ENCODE peak calls at places on chromosome 1, in ten cellular contexts. H, U, Z, V, T, F, P, C, M and O are unnamed samples.
A peak's percentile ranks its signal among the peaks of the same experiment; 100 is the strongest.

GRCh38 chr1:199116488-199116887 is 477.6 kb downstream of the PTPRC start:
- DNase-seq in V (no peak), P (no peak), C (no peak), U (no peak), Z (no peak), F (no peak), H (peak; percentile 19), T (no peak), M (no peak), O (no peak)

GRCh38 chr1:214019499-214019898 is 31.7 kb downstream of the PROX1 start:
- DNase-seq in P (no peak), T (no peak), C (no peak), V (no peak), U (no peak), H (no peak), F (no peak), Z (no peak), M (no peak), O (no peak)

GRCh38 chr1:203638914-203639313 is 12.3 kb downstream of the ATP2B4 start:
- DNase-seq in P (no peak), U (no peak), C (peak; percentile 43), H (no peak), Z (no peak), V (no peak), T (no peak), F (no peak), M (no peak), O (no peak)

GRCh38 chr1:190957565-190957964 is 479.9 kb upstream of the BRINP3 start:
- DNase-seq in M (no peak), P (no peak), T (no peak), H (no peak), Z (no peak), F (no peak), U (no peak), C (no peak), V (no peak), O (no peak)

GRCh38 chr1:208167229-208167869 is 76.8 kb downstream of the PLXNA2 start:
- DNase-seq in C (peak; percentile 28), Z (no peak), H (no peak), T (no peak), V (no peak), M (no peak), P (no peak), U (no peak), F (no peak), O (no peak)

GRCh38 chr1:91712981-91713841 is 172.7 kb downstream of the TGFBR3 start:
- DNase-seq in F (no peak), U (no peak), H (peak; percentile 22), V (no peak), Z (no peak), P (no peak), T (peak; percentile 6), M (peak; percentile 37), C (peak; percentile 79), O (no peak)

GRCh38 chr1:226125831-226126230 is 60.7 kb downstream of the ACBD3 start:
- DNase-seq in H (no peak), M (no peak), Z (no peak), T (peak; percentile 7), C (no peak), F (no peak), P (no peak), U (no peak), V (no peak), O (no peak)

GRCh38 chr1:117566556-117566955 is 39.3 kb upstream of the TENT5C start:
- DNase-seq in Z (no peak), T (no peak), P (no peak), U (no peak), H (no peak), F (no peak), M (no peak), C (no peak), V (no peak), O (no peak)

GRCh38 chr1:26475989-26476388 is 3.7 kb downstream of the HMGN2 start:
- DNase-seq in T (no peak), F (no peak), U (no peak), P (no peak), H (no peak), C (no peak), M (no peak), V (no peak), Z (no peak), O (no peak)

GRCh38 chr1:26478988-26479387 is 6.7 kb downstream of the HMGN2 start:
- DNase-seq in M (no peak), H (no peak), C (no peak), F (no peak), T (no peak), U (no peak), P (no peak), V (no peak), Z (no peak), O (no peak)

GRCh38 chr1:26477446-26478152 is 5.4 kb downstream of the HMGN2 start:
- DNase-seq in Z (no peak), P (no peak), H (peak; percentile 26), U (no peak), T (peak; percentile 26), V (no peak), M (no peak), C (no peak), F (no peak), O (no peak)

GRCh38 chr1:26478159-26478558 is 5.9 kb downstream of the HMGN2 start:
- DNase-seq in M (no peak), H (no peak), P (no peak), V (no peak), U (no peak), Z (no peak), C (no peak), F (no peak), T (no peak), O (no peak)

DNA sequence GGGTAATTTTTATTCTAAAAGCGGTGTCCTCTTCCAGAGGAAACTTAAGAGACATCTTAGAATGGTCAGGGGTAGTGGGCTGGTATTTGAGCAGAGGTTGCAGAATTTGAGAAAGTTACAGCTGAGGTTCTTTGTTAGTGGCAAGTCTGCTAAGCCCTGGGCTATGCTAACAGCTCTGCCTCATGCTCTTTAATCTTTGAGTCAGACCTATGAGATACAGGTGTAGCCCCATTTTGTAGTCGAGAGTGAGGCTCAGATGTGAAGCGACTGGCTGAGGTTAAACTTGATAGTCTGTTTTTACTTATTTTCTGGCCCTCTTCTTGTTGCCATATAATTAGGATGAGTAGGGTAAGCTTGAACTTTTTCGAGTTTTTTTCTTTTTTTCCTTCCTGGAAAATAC is 4.7 kb downstream of the HMGN2 start:
- DNase-seq in U (no peak), T (no peak), M (no peak), Z (no peak), H (no peak), C (no peak), F (no peak), P (no peak), V (no peak), O (no peak)
- H3K36me3 ChIP-seq in U (peaks cover 58% of the 10 kb centered on the region), T (peaks cover 7% of the 10 kb centered on the region), M (peaks cover 29% of the 10 kb centered on the region), Z (peaks cover 69% of the 10 kb centered on the region), H (peaks cover 44% of the 10 kb centered on the region), C (peaks cover 23% of the 10 kb centered on the region), F (peaks cover 39% of the 10 kb centered on the region), P (peaks cover 27% of the 10 kb centered on the region), V (no peaks in the 10 kb centered on the region), O (peaks cover 34% of the 10 kb centered on the region)

GRCh38 chr1:171588230-171588629 is 33.8 kb upstream of the MYOCOS start:
- DNase-seq in M (no peak), H (no peak), Z (no peak), T (no peak), P (no peak), C (no peak), F (no peak), V (no peak), U (no peak), O (no peak)
- H3K36me3 ChIP-seq in M (peaks cover 62% of the 10 kb centered on the region), H (peaks cover 82% of the 10 kb centered on the region), Z (peaks cover 98% of the 10 kb centered on the region), T (peaks cover 14% of the 10 kb centered on the region), P (peaks cover 66% of the 10 kb centered on the region), C (peaks cover 17% of the 10 kb centered on the region), F (peaks cover 78% of the 10 kb centered on the region), V (peaks cover 10% of the 10 kb centered on the region), U (peaks cover 95% of the 10 kb centered on the region), O (peaks cover 67% of the 10 kb centered on the region)

GRCh38 chr1:43437031-43437973 is 16.4 kb downstream of the HYI start:
- DNase-seq in H (peak; percentile 36), U (no peak), C (no peak), T (no peak), M (no peak), F (no peak), Z (no peak), P (no peak), V (peak; percentile 40), O (no peak)

GRCh38 chr1:43438576-43439120 is 15.1 kb downstream of the HYI start:
- DNase-seq in M (no peak), H (no peak), V (peak; percentile 30), T (no peak), Z (no peak), C (no peak), F (no peak), U (no peak), P (no peak), O (no peak)

GRCh38 chr1:43436371-43436770 is 17.4 kb downstream of the HYI start:
- DNase-seq in C (no peak), H (no peak), F (no peak), U (no peak), P (no peak), Z (no peak), V (peak; percentile 13), M (no peak), T (no peak), O (no peak)

GRCh38 chr1:43439121-43439581 is 14.6 kb downstream of the HYI start:
- DNase-seq in C (no peak), Z (no peak), T (no peak), P (no peak), V (no peak), H (no peak), M (no peak), U (no peak), F (no peak), O (no peak)

GRCh38 chr1:43438006-43438405 is 15.7 kb downstream of the HYI start:
- DNase-seq in V (peak; percentile 8), C (no peak), T (no peak), P (no peak), U (no peak), H (no peak), F (no peak), M (no peak), Z (no peak), O (no peak)
- H3K36me3 ChIP-seq in V (peaks cover 6% of the 10 kb centered on the region), C (peaks cover 6% of the 10 kb centered on the region), T (peaks cover 29% of the 10 kb centered on the region), P (peaks cover 13% of the 10 kb centered on the region), U (peaks cover 79% of the 10 kb centered on the region), H (no peaks in the 10 kb centered on the region), F (peaks cover 31% of the 10 kb centered on the region), M (peaks cover 35% of the 10 kb centered on the region), Z (peaks cover 78% of the 10 kb centered on the region), O (peaks cover 17% of the 10 kb centered on the region)

DNA sequence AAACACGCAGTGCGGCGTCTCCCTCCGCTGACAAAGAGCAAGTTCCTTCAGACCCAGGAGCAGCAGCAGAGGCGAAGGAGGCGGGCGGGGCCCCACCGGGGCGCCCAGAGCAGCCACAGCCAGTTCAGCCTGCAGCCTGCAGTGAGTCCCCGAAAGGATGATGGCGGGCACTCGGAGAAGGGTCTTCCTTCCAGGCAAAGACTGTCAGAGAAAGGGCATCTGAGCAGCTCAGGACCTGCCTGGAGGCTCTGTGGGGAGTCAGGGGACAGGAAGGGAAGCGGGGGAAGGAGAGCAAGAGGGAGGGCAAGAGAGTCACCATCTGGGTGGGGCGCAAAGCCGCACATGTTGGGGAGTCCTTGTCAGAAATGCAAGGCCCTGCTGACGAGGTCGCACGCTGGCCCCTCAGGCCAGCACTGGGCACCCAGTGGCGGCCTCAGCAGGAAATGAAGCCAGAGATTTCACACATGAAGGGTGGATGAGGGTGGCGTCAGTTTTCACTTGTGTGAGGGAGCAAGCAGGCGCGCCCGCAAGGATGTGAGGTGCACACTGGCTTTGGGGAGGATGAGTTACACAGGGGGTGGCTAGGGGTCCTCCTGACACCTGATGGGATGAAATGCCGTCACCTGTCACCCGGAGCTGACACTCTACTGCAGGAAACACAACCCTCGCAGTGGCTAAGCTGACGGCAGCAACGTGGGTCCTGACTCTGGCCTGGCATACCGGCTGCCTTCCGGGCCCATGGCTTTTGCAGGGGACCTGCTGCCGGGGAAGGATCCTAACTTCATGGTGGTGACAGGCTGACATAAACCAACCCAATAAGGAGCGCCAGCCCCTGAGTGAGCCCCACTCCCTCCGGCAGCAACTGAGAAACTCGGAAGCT is 6.6 kb downstream of the LRRC47 start:
- DNase-seq in V (peak; percentile 24), M (no peak), F (no peak), U (no peak), H (no peak), Z (no peak), T (no peak), C (no peak), P (no peak), O (no peak)
- H3K36me3 ChIP-seq in V (no peaks in the 10 kb centered on the region), M (peaks cover 9% of the 10 kb centered on the region), F (peaks cover 17% of the 10 kb centered on the region), U (peaks cover 37% of the 10 kb centered on the region), H (peaks cover 2% of the 10 kb centered on the region), Z (peaks cover 66% of the 10 kb centered on the region), T (peaks cover 14% of the 10 kb centered on the region), C (peaks cover 5% of the 10 kb centered on the region), P (peaks cover 6% of the 10 kb centered on the region), O (peaks cover 3% of the 10 kb centered on the region)